ENCODE peak calls at places on chromosomes 12 and 14, in nine cellular contexts. F is AG09309; P is effector memory CD4-positive, alpha-beta T cell; S is activated naive CD4-positive, alpha-beta T cell treated with anti-CD3 and anti-CD28 coated beads, Interleukin-2, amount 10 ng/mL, durations not matched to agents 7 days and 5 days; M is GM12891; H is CD4-positive, CD25-positive, alpha-beta regulatory T cell; R is body of pancreas; Y is NCI-H1930; L is iris pigment epithelial cell. I is an unnamed sample.

GRCh38 chr14:99794156-99794780 is 1.1 kb downstream of the EML1 start:
- DNase-seq in F (no peak), P (no peak), S (no peak), M (no peak), H (no peak), R (no peak), Y (no peak), L (no peak), I (no peak)

GRCh38 chr14:53924754-53925153 is 31.9 kb downstream of the BMP4 start:
- DNase-seq in F (peak), P (no peak), S (no peak), M (no peak), H (no peak), R (no peak), Y (no peak), L (peak), I (peak)

GRCh38 chr12:62166525-62166924 is 93.7 kb upstream of the USP15 start:
- DNase-seq in F (no peak), P (no peak), S (no peak), M (no peak), H (no peak), R (no peak), Y (no peak), L (peak), I (no peak)

GRCh38 chr12:57477710-57478681 is 1.7 kb downstream of the ARHGAP9 start:
- DNase-seq in F (no peak), P (peak), S (peak), M (no peak), H (peak), R (no peak), Y (no peak), L (peak), I (no peak)

GRCh38 chr12:100528471-100529139 is 44.9 kb upstream of the GAS2L3 start:
- DNase-seq in F (no peak), P (no peak), S (no peak), M (no peak), H (no peak), R (no peak), Y (no peak), L (no peak), I (no peak)

GRCh38 chr14:55574988-55575387 is 5.0 kb upstream of the KTN1 start:
- DNase-seq in F (no peak), P (no peak), S (no peak), M (no peak), H (no peak), R (no peak), Y (no peak), L (no peak), I (no peak)

GRCh38 chr14:22472935-22473854 is 115.8 kb downstream of the DAD1 start:
- DNase-seq in F (no peak), P (no peak), S (no peak), M (peak), H (no peak), R (peak), Y (no peak), L (peak), I (peak)

GRCh38 chr14:68556253-68556652 is 236.6 kb downstream of the ZFP36L1 start:
- DNase-seq in F (no peak), P (no peak), S (no peak), M (no peak), H (no peak), R (no peak), Y (no peak), L (no peak), I (no peak)

GRCh38 chr14:30657606-30658163 is 35.6 kb downstream of the SCFD1 start:
- DNase-seq in F (no peak), P (no peak), S (no peak), M (no peak), H (no peak), R (no peak), Y (no peak), L (no peak), I (peak)

GRCh38 chr12:132490481-132491348 is 764 bp downstream of the FBRSL1 start:
- DNase-seq in F (no peak), P (no peak), S (peak), M (peak), H (no peak), R (peak), Y (no peak), L (peak), I (no peak)

GRCh38 chr14:59755388-59755787 is 115.2 kb downstream of the RTN1 start:
- DNase-seq in F (no peak), P (no peak), S (no peak), M (no peak), H (no peak), R (no peak), Y (no peak), L (no peak), I (no peak)

GRCh38 chr12:50640321-50640939 is 123.5 kb upstream of the ATF1 start:
- DNase-seq in F (no peak), P (no peak), S (no peak), M (no peak), H (no peak), R (no peak), Y (no peak), L (no peak), I (no peak)

GRCh38 chr12:65935906-65936528 is 111.7 kb downstream of the HMGA2 start:
- DNase-seq in F (no peak), P (no peak), S (no peak), M (no peak), H (no peak), R (no peak), Y (no peak), L (no peak), I (no peak)

GRCh38 chr12:39990122-39991101 is 115.5 kb downstream of the SLC2A13 start:
- DNase-seq in F (peak), P (peak), S (peak), M (peak), H (peak), R (peak), Y (peak), L (peak), I (peak)

GRCh38 chr12:52229836-52230343 is 3.2 kb upstream of the KRT7 start:
- DNase-seq in F (no peak), P (no peak), S (no peak), M (no peak), H (no peak), R (no peak), Y (no peak), L (no peak), I (no peak)

GRCh38 chr14:73738518-73739173 is 24.5 kb upstream of the PNMA1 start:
- DNase-seq in F (no peak), P (no peak), S (no peak), M (no peak), H (no peak), R (no peak), Y (no peak), L (no peak), I (no peak)

GRCh38 chr12:94457331-94457730 is 2.3 kb downstream of the CEP83 start:
- DNase-seq in F (no peak), P (no peak), S (no peak), M (no peak), H (no peak), R (no peak), Y (no peak), L (peak), I (no peak)

GRCh38 chr12:109777544-109777943 is 55.7 kb downstream of the TRPV4 start:
- DNase-seq in F (no peak), P (no peak), S (peak), M (no peak), H (peak), R (no peak), Y (no peak), L (peak), I (no peak)

GRCh38 chr12:4214912-4215861 is 58.4 kb upstream of the CCND2 start:
- DNase-seq in F (no peak), P (no peak), S (peak), M (peak), H (peak), R (peak), Y (no peak), L (no peak), I (no peak)

GRCh38 chr12:129657179-129657578 is 246.6 kb downstream of the TMEM132D start:
- DNase-seq in F (no peak), P (no peak), S (no peak), M (no peak), H (no peak), R (no peak), Y (no peak), L (no peak), I (no peak)

GRCh38 chr12:118346895-118347294 is 25.8 kb downstream of the TAOK3 start:
- DNase-seq in F (no peak), P (no peak), S (no peak), M (no peak), H (no peak), R (no peak), Y (no peak), L (no peak), I (no peak)

GRCh38 chr14:92625213-92625612 is 111.6 kb downstream of the RIN3 start:
- DNase-seq in F (peak), P (no peak), S (no peak), M (no peak), H (no peak), R (no peak), Y (no peak), L (peak), I (peak)

GRCh38 chr12:64186789-64187188 is 35.3 kb downstream of the KICS2 start:
- DNase-seq in F (no peak), P (no peak), S (no peak), M (no peak), H (no peak), R (no peak), Y (no peak), L (peak), I (no peak)

GRCh38 chr12:713281-713875 is 39.0 kb upstream of the WNK1 start:
- DNase-seq in F (no peak), P (no peak), S (no peak), M (no peak), H (no peak), R (no peak), Y (no peak), L (no peak), I (no peak)

GRCh38 chr12:4115570-4115969 is 158.0 kb upstream of the CCND2 start:
- DNase-seq in F (no peak), P (no peak), S (no peak), M (no peak), H (no peak), R (no peak), Y (no peak), L (no peak), I (no peak)

I was measured in astrocyte of the spinal cord.